ENCODE peak calls at places on chromosomes 16 and 17, in ten cellular contexts. P is IMR-90, W is AG04449, J is ascending aorta, T is fibroblast of mammary gland, N is esophagus squamous epithelium, C is adrenal gland, E is spleen, D is colonic mucosa, I is heart right ventricle. M is an unnamed sample.

GRCh38 chr16:88706965-88707871 is 915 bp downstream of the CTU2 start:
- DNase-seq in J (no peak), D (no peak), P (no peak), N (no peak), C (no peak), I (no peak), E (no peak), W (no peak), T (no peak), M (no peak)

GRCh38 chr16:82653550-82654511 is 27.1 kb downstream of the CDH13 start:
- DNase-seq in I (no peak), P (peak), N (no peak), C (no peak), D (no peak), J (no peak), T (peak), E (no peak), W (peak), M (peak)

GRCh38 chr17:42618442-42619150 is 9.1 kb downstream of the TUBG1 start:
- DNase-seq in N (no peak), E (no peak), T (peak), J (no peak), D (peak), I (peak), C (peak), P (no peak), W (no peak), M (no peak)

GRCh38 chr16:28932339-28933141 is 769 bp downstream of the CD19 start:
- DNase-seq in N (no peak), I (no peak), W (no peak), P (no peak), D (no peak), J (no peak), E (no peak), C (no peak), T (no peak), M (no peak)

GRCh38 chr16:54265558-54266213 is 20.9 kb downstream of the IRX3 start:
- DNase-seq in N (no peak), E (no peak), C (no peak), T (peak), I (no peak), D (no peak), J (peak), W (no peak), P (no peak), M (peak)

GRCh38 chr17:50589112-50589712 is 28.7 kb downstream of the CACNA1G start:
- DNase-seq in C (peak), W (no peak), E (no peak), D (no peak), T (no peak), P (peak), I (no peak), N (no peak), J (no peak), M (peak)

GRCh38 chr17:72764632-72765041 is 327.9 kb downstream of the SLC39A11 start:
- DNase-seq in W (peak), E (no peak), T (peak), J (no peak), D (no peak), P (peak), I (no peak), N (no peak), C (no peak), M (peak)

GRCh38 chr17:76833034-76833689 is 35.0 kb upstream of the MGAT5B start:
- DNase-seq in E (no peak), W (no peak), D (no peak), P (no peak), N (no peak), I (no peak), T (no peak), J (no peak), C (no peak), M (no peak)

GRCh38 chr16:5461574-5461973 is 364.0 kb upstream of the EEF2KMT start:
- DNase-seq in N (no peak), I (no peak), P (no peak), D (no peak), T (no peak), C (no peak), J (no peak), W (no peak), E (no peak), M (no peak)

GRCh38 chr16:1037023-1037933 is 35.3 kb upstream of the SSTR5 start:
- DNase-seq in W (no peak), I (no peak), T (peak), C (no peak), J (no peak), D (no peak), N (no peak), P (peak), E (no peak), M (peak)

GRCh38 chr17:31540602-31541307 is 149.3 kb downstream of the RAB11FIP4 start:
- DNase-seq in E (no peak), C (no peak), W (no peak), N (no peak), J (no peak), D (no peak), P (no peak), T (no peak), I (no peak), M (no peak)

GRCh38 chr17:31537558-31537957 is 146.1 kb downstream of the RAB11FIP4 start:
- DNase-seq in P (peak), E (peak), N (no peak), I (no peak), T (peak), J (peak), C (no peak), W (no peak), D (no peak), M (peak)

GRCh38 chr17:31538080-31538762 is 146.7 kb downstream of the RAB11FIP4 start:
- DNase-seq in J (no peak), I (no peak), P (no peak), T (no peak), C (no peak), D (no peak), N (no peak), E (peak), W (no peak), M (no peak)

GRCh38 chr17:31544186-31544585 is 152.7 kb downstream of the RAB11FIP4 start:
- DNase-seq in D (no peak), T (no peak), C (no peak), I (no peak), E (peak), W (no peak), N (no peak), J (no peak), P (no peak), M (no peak)

GRCh38 chr17:31541559-31541958 is 150.1 kb downstream of the RAB11FIP4 start:
- DNase-seq in N (no peak), W (no peak), C (no peak), J (no peak), E (peak), D (no peak), P (no peak), T (no peak), I (no peak), M (no peak)
- TF ChIP-seq CTCF in N (no peak), W (peak), C (no peak), J (no peak), E (no peak), D (no peak), P (peak), T (no peak), I (no peak), M (peak)

DNA sequence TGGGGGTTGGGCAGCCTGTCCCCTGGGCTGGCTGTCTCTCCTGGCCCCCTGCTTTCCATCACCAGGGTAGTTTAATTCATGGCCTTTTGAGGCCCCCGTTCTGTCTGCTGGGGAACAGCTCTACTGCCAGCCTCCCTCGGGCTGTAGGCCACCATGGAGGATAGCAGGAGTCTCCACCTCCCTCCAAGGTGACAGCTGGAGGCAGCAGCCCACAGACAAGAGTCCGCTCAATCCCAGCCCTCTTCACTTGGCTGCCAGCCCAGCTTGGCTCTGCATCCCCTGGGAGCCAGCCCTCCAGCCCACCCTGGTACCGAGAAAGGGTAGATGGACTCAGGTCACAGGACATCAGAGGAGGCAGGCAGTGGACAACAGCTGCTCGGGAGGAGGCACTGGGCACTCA is 194.6 kb upstream of the SDK2 start:
- DNase-seq in N (no peak), D (no peak), W (no peak), P (no peak), J (no peak), E (no peak), T (no peak), I (no peak), C (no peak), M (no peak)
- H3K4me3 ChIP-seq in N (no peak), D (no peak), W (no peak), P (no peak), J (no peak), E (no peak), T (no peak), I (no peak), C (no peak), M (no peak)

DNA sequence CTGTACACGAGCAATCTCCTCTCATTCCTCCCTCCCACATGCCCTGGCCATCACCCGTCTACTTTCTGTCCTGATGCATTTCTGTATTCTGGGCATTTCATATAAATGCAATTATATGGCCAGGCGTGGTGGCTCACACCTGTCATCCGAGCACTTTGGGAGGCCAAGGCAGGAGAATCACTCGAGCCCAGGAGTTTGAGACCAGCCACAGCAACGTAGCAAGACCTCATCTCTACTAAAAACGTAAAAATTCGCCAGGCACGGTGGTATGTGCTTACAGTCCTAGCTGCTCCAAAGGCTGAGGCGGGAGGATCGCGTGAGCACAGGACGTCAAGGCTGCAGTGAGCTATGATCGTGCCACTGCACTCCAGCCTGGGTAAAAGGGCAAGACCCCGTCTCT is 4.8 kb downstream of the MEAK7 start:
- DNase-seq in P (no peak), C (no peak), T (no peak), D (no peak), N (no peak), J (no peak), E (no peak), I (no peak), W (no peak), M (no peak)
- TF ChIP-seq CTCF in P (no peak), C (no peak), T (no peak), D (no peak), N (no peak), J (no peak), E (no peak), I (no peak), W (no peak), M (no peak)

GRCh38 chr17:28728364-28729200 is at the start of gene NEK8:
- DNase-seq in P (peak), J (peak), E (peak), N (peak), C (peak), T (peak), D (peak), W (no peak), I (peak), M (peak)
- H3K4me3 ChIP-seq in P (peak), J (peak), E (peak), N (peak), C (peak), T (peak), D (peak), W (peak), I (peak), M (peak)

DNA sequence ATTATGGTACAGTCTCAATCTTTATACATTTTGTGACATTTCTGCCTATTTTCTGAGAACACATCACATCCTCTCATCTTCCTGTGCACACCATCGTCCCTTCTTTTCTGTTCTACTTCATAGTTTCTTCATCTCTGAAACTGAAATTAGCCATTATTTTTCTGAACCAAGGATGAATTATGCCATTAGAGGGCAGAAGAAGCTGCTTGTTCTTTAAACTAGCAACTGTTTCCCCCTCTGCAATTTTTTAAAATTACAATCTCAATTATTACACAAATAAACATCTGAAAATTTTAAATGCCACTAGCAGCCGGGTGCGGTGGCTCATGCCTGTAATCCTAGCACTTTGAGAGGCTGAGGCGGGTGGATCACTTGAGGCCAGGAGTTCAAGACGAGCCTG is 41.3 kb downstream of the RBBP6 start:
- DNase-seq in W (peak), T (peak), C (no peak), D (no peak), I (no peak), E (no peak), N (no peak), P (peak), J (no peak), M (peak)
- TF ChIP-seq CTCF in W (peak), T (peak), C (peak), D (no peak), I (peak), E (no peak), N (peak), P (peak), J (peak), M (peak)

GRCh38 chr17:63932721-63933120 is 590 bp upstream of the CD79B start:
- DNase-seq in W (no peak), N (no peak), P (no peak), C (no peak), J (no peak), T (no peak), I (no peak), D (no peak), E (no peak), M (no peak)

GRCh38 chr17:63929860-63930766 is 2.0 kb downstream of the CD79B start:
- DNase-seq in J (no peak), P (no peak), T (no peak), D (no peak), N (no peak), E (peak), I (peak), C (no peak), W (no peak), M (no peak)

GRCh38 chr17:63930951-63931575 is 1.1 kb downstream of the CD79B start:
- DNase-seq in J (peak), D (peak), I (peak), E (peak), P (no peak), N (no peak), C (peak), T (no peak), W (no peak), M (no peak)

GRCh38 chr17:63934391-63935112 is 2.4 kb upstream of the CD79B start:
- DNase-seq in W (no peak), E (no peak), N (no peak), I (no peak), D (no peak), T (no peak), P (no peak), C (no peak), J (no peak), M (no peak)

GRCh38 chr17:63932008-63932561 is at the start of gene CD79B:
- DNase-seq in C (no peak), N (no peak), E (peak), W (no peak), J (no peak), I (peak), P (no peak), D (no peak), T (no peak), M (no peak)
- H3K4me3 ChIP-seq in C (no peak), N (peak), E (peak), W (no peak), J (no peak), I (peak), P (no peak), D (peak), T (no peak), M (no peak)

DNA sequence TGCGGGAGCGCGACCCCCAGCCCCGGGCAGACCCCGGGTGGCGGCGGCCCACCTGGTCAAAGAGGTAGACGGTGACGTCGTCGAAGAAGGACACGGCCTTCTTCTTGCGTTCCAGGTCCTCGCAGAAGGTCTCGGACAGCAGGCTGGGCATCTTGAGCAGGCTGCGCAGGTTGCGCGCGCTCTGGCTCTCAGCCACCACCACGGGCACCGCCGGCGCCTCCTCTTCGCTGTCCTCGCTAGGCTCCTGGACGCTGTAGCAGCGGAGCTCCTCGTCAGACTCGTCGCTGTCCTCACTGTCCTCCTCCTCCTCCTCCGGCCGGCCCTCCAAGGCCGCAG is 45.2 kb upstream of the PVALEF start:
- DNase-seq in E (no peak), W (no peak), J (no peak), D (no peak), I (no peak), T (no peak), N (no peak), C (peak), P (no peak), M (no peak)
- TF ChIP-seq CTCF in E (no peak), W (no peak), J (no peak), D (no peak), I (no peak), T (no peak), N (no peak), C (no peak), P (no peak), M (no peak)

GRCh38 chr16:76956394-76956793 is 234.6 kb upstream of the MON1B start:
- DNase-seq in D (no peak), J (no peak), E (no peak), I (no peak), C (no peak), N (no peak), P (no peak), T (no peak), W (no peak), M (no peak)

GRCh38 chr16:76959166-76959565 is 231.8 kb upstream of the MON1B start:
- DNase-seq in N (no peak), J (no peak), I (no peak), W (no peak), P (no peak), T (no peak), C (no peak), E (no peak), D (no peak), M (no peak)

GRCh38 chr16:76956801-76957200 is 234.2 kb upstream of the MON1B start:
- DNase-seq in I (no peak), N (no peak), T (no peak), J (no peak), C (no peak), W (no peak), D (no peak), P (no peak), E (no peak), M (no peak)

GRCh38 chr16:76955629-76956028 is 235.4 kb upstream of the MON1B start:
- DNase-seq in W (no peak), D (no peak), J (no peak), E (no peak), T (peak), P (peak), C (no peak), I (no peak), N (no peak), M (no peak)
- H3K4me3 ChIP-seq in W (no peak), D (no peak), J (no peak), E (no peak), T (no peak), P (no peak), C (no peak), I (no peak), N (no peak), M (no peak)